ENCODE peak calls at places on chromosomes 11 and 22, in four cellular contexts. One of them, this sample, is unnamed.

GRCh38 chr11:35682230-35683195 is 19.9 kb downstream of the TRIM44 start:
- DNase-seq in D341Med: peak; percentile 50
- DNase-seq in NB4: no peak
- DNase-seq in stimulated activated naive CD8-positive, alpha-beta T cell treated with anti-CD3 and anti-CD28 coated beads, Interleukin-15, Interleukin-2, amounts not matched to agents 100 U/mL and 50 U/mL, for 24 hours: no peak
- DNase-seq in this sample: no peak

GRCh38 chr11:2886191-2886894 is 768 bp upstream of the CDKN1C start:
- DNase-seq in D341Med: peak; percentile 63
- DNase-seq in NB4: no peak
- DNase-seq in stimulated activated naive CD8-positive, alpha-beta T cell treated with anti-CD3 and anti-CD28 coated beads, Interleukin-15, Interleukin-2, amounts not matched to agents 100 U/mL and 50 U/mL, for 24 hours: no peak
- DNase-seq in this sample: no peak

GRCh38 chr11:111604392-111605009 is 2.3 kb downstream of the SIK2 start:
- DNase-seq in D341Med: peak; percentile 31
- DNase-seq in NB4: peak; percentile 67
- DNase-seq in stimulated activated naive CD8-positive, alpha-beta T cell treated with anti-CD3 and anti-CD28 coated beads, Interleukin-15, Interleukin-2, amounts not matched to agents 100 U/mL and 50 U/mL, for 24 hours: no peak
- DNase-seq in this sample: peak; percentile 54

GRCh38 chr11:126406368-126406767 is 50.9 kb downstream of the ST3GAL4 start:
- DNase-seq in D341Med: no peak
- DNase-seq in NB4: no peak
- DNase-seq in stimulated activated naive CD8-positive, alpha-beta T cell treated with anti-CD3 and anti-CD28 coated beads, Interleukin-15, Interleukin-2, amounts not matched to agents 100 U/mL and 50 U/mL, for 24 hours: no peak
- DNase-seq in this sample: no peak

GRCh38 chr22:44396727-44397722 is 84.3 kb upstream of the SHISAL1 start:
- DNase-seq in D341Med: peak; percentile 15
- DNase-seq in NB4: no peak
- DNase-seq in stimulated activated naive CD8-positive, alpha-beta T cell treated with anti-CD3 and anti-CD28 coated beads, Interleukin-15, Interleukin-2, amounts not matched to agents 100 U/mL and 50 U/mL, for 24 hours: no peak
- DNase-seq in this sample: no peak

GRCh38 chr22:31049815-31050420 is 31.2 kb upstream of the SMTN start:
- DNase-seq in D341Med: no peak
- DNase-seq in NB4: no peak
- DNase-seq in stimulated activated naive CD8-positive, alpha-beta T cell treated with anti-CD3 and anti-CD28 coated beads, Interleukin-15, Interleukin-2, amounts not matched to agents 100 U/mL and 50 U/mL, for 24 hours: no peak
- DNase-seq in this sample: no peak

GRCh38 chr11:68831124-68831523 is 10.6 kb downstream of the CPT1A start:
- DNase-seq in D341Med: no peak
- DNase-seq in NB4: no peak
- DNase-seq in stimulated activated naive CD8-positive, alpha-beta T cell treated with anti-CD3 and anti-CD28 coated beads, Interleukin-15, Interleukin-2, amounts not matched to agents 100 U/mL and 50 U/mL, for 24 hours: no peak
- DNase-seq in this sample: no peak

GRCh38 chr22:49244466-49245420 is 582.9 kb downstream of the BRD1 start:
- DNase-seq in D341Med: peak; percentile 15
- DNase-seq in NB4: no peak
- DNase-seq in stimulated activated naive CD8-positive, alpha-beta T cell treated with anti-CD3 and anti-CD28 coated beads, Interleukin-15, Interleukin-2, amounts not matched to agents 100 U/mL and 50 U/mL, for 24 hours: no peak
- DNase-seq in this sample: no peak

GRCh38 chr11:70538641-70539359 is 140.5 kb downstream of the CTTN start:
- DNase-seq in D341Med: no peak
- DNase-seq in NB4: no peak
- DNase-seq in stimulated activated naive CD8-positive, alpha-beta T cell treated with anti-CD3 and anti-CD28 coated beads, Interleukin-15, Interleukin-2, amounts not matched to agents 100 U/mL and 50 U/mL, for 24 hours: no peak
- DNase-seq in this sample: no peak

GRCh38 chr22:39207141-39208012 is 37.4 kb downstream of the PDGFB start:
- DNase-seq in D341Med: peak; percentile 22
- DNase-seq in NB4: no peak
- DNase-seq in stimulated activated naive CD8-positive, alpha-beta T cell treated with anti-CD3 and anti-CD28 coated beads, Interleukin-15, Interleukin-2, amounts not matched to agents 100 U/mL and 50 U/mL, for 24 hours: peak; percentile 1
- DNase-seq in this sample: peak; percentile 20

GRCh38 chr11:116960916-116961315 is 123.5 kb upstream of the APOA1 start:
- DNase-seq in D341Med: peak; percentile 51
- DNase-seq in NB4: no peak
- DNase-seq in stimulated activated naive CD8-positive, alpha-beta T cell treated with anti-CD3 and anti-CD28 coated beads, Interleukin-15, Interleukin-2, amounts not matched to agents 100 U/mL and 50 U/mL, for 24 hours: no peak
- DNase-seq in this sample: no peak

GRCh38 chr11:33980896-33981295 is 70.6 kb upstream of the CAPRIN1 start:
- DNase-seq in D341Med: no peak
- DNase-seq in NB4: no peak
- DNase-seq in stimulated activated naive CD8-positive, alpha-beta T cell treated with anti-CD3 and anti-CD28 coated beads, Interleukin-15, Interleukin-2, amounts not matched to agents 100 U/mL and 50 U/mL, for 24 hours: no peak
- DNase-seq in this sample: no peak

GRCh38 chr11:59501931-59502330 is 1.4 kb upstream of the OR4D11 start:
- DNase-seq in D341Med: no peak
- DNase-seq in NB4: no peak
- DNase-seq in stimulated activated naive CD8-positive, alpha-beta T cell treated with anti-CD3 and anti-CD28 coated beads, Interleukin-15, Interleukin-2, amounts not matched to agents 100 U/mL and 50 U/mL, for 24 hours: no peak
- DNase-seq in this sample: no peak

GRCh38 chr11:88849368-88849767 is 216.4 kb downstream of the GRM5 start:
- DNase-seq in D341Med: no peak
- DNase-seq in NB4: no peak
- DNase-seq in stimulated activated naive CD8-positive, alpha-beta T cell treated with anti-CD3 and anti-CD28 coated beads, Interleukin-15, Interleukin-2, amounts not matched to agents 100 U/mL and 50 U/mL, for 24 hours: no peak
- DNase-seq in this sample: no peak

GRCh38 chr11:2270322-2271076 is at the start of gene ASCL2:
- DNase-seq in D341Med: peak; percentile 32
- DNase-seq in NB4: peak; percentile 45
- DNase-seq in stimulated activated naive CD8-positive, alpha-beta T cell treated with anti-CD3 and anti-CD28 coated beads, Interleukin-15, Interleukin-2, amounts not matched to agents 100 U/mL and 50 U/mL, for 24 hours: no peak
- DNase-seq in this sample: peak; percentile 35

GRCh38 chr11:102097175-102097574 is 13.1 kb upstream of the YAP1 start:
- DNase-seq in D341Med: no peak
- DNase-seq in NB4: no peak
- DNase-seq in stimulated activated naive CD8-positive, alpha-beta T cell treated with anti-CD3 and anti-CD28 coated beads, Interleukin-15, Interleukin-2, amounts not matched to agents 100 U/mL and 50 U/mL, for 24 hours: no peak
- DNase-seq in this sample: no peak

GRCh38 chr11:131859811-131860210 is 489.4 kb downstream of the NTM start:
- DNase-seq in D341Med: no peak
- DNase-seq in NB4: no peak
- DNase-seq in stimulated activated naive CD8-positive, alpha-beta T cell treated with anti-CD3 and anti-CD28 coated beads, Interleukin-15, Interleukin-2, amounts not matched to agents 100 U/mL and 50 U/mL, for 24 hours: no peak
- DNase-seq in this sample: no peak

GRCh38 chr11:118791961-118792578 is 1.1 kb upstream of the DDX6 start:
- DNase-seq in D341Med: no peak
- DNase-seq in NB4: peak; percentile 62
- DNase-seq in stimulated activated naive CD8-positive, alpha-beta T cell treated with anti-CD3 and anti-CD28 coated beads, Interleukin-15, Interleukin-2, amounts not matched to agents 100 U/mL and 50 U/mL, for 24 hours: peak; percentile 58
- DNase-seq in this sample: peak; percentile 58

GRCh38 chr11:7467652-7468051 is 17.7 kb upstream of the OLFML1 start:
- DNase-seq in D341Med: no peak
- DNase-seq in NB4: no peak
- DNase-seq in stimulated activated naive CD8-positive, alpha-beta T cell treated with anti-CD3 and anti-CD28 coated beads, Interleukin-15, Interleukin-2, amounts not matched to agents 100 U/mL and 50 U/mL, for 24 hours: peak; percentile 23
- DNase-seq in this sample: peak; percentile 32

GRCh38 chr22:20581503-20582170 is 74.2 kb downstream of the MED15 start:
- DNase-seq in D341Med: no peak
- DNase-seq in NB4: no peak
- DNase-seq in stimulated activated naive CD8-positive, alpha-beta T cell treated with anti-CD3 and anti-CD28 coated beads, Interleukin-15, Interleukin-2, amounts not matched to agents 100 U/mL and 50 U/mL, for 24 hours: no peak
- DNase-seq in this sample: no peak

GRCh38 chr22:22138915-22139314 is 105.7 kb upstream of the VPREB1 start:
- DNase-seq in D341Med: no peak
- DNase-seq in NB4: no peak
- DNase-seq in stimulated activated naive CD8-positive, alpha-beta T cell treated with anti-CD3 and anti-CD28 coated beads, Interleukin-15, Interleukin-2, amounts not matched to agents 100 U/mL and 50 U/mL, for 24 hours: no peak
- DNase-seq in this sample: no peak

GRCh38 chr11:61384271-61385242 is 7.8 kb upstream of the TMEM216 start:
- DNase-seq in D341Med: no peak
- DNase-seq in NB4: peak; percentile 77
- DNase-seq in stimulated activated naive CD8-positive, alpha-beta T cell treated with anti-CD3 and anti-CD28 coated beads, Interleukin-15, Interleukin-2, amounts not matched to agents 100 U/mL and 50 U/mL, for 24 hours: no peak
- DNase-seq in this sample: no peak

GRCh38 chr11:476416-476815 is 26.3 kb downstream of the PTDSS2 start:
- DNase-seq in D341Med: no peak
- DNase-seq in NB4: no peak
- DNase-seq in stimulated activated naive CD8-positive, alpha-beta T cell treated with anti-CD3 and anti-CD28 coated beads, Interleukin-15, Interleukin-2, amounts not matched to agents 100 U/mL and 50 U/mL, for 24 hours: no peak
- DNase-seq in this sample: no peak

GRCh38 chr22:19419464-19420178 is 11.9 kb downstream of the HIRA start:
- DNase-seq in D341Med: no peak
- DNase-seq in NB4: peak; percentile 51
- DNase-seq in stimulated activated naive CD8-positive, alpha-beta T cell treated with anti-CD3 and anti-CD28 coated beads, Interleukin-15, Interleukin-2, amounts not matched to agents 100 U/mL and 50 U/mL, for 24 hours: peak; percentile 41
- DNase-seq in this sample: peak; percentile 65

GRCh38 chr11:8709002-8709672 is 26.5 kb downstream of the RPL27A start:
- DNase-seq in D341Med: no peak
- DNase-seq in NB4: no peak
- DNase-seq in stimulated activated naive CD8-positive, alpha-beta T cell treated with anti-CD3 and anti-CD28 coated beads, Interleukin-15, Interleukin-2, amounts not matched to agents 100 U/mL and 50 U/mL, for 24 hours: no peak
- DNase-seq in this sample: no peak

GRCh38 chr11:58659404-58659803 is 36.9 kb downstream of the CNTF start:
- DNase-seq in D341Med: no peak
- DNase-seq in NB4: no peak
- DNase-seq in stimulated activated naive CD8-positive, alpha-beta T cell treated with anti-CD3 and anti-CD28 coated beads, Interleukin-15, Interleukin-2, amounts not matched to agents 100 U/mL and 50 U/mL, for 24 hours: no peak
- DNase-seq in this sample: no peak

GRCh38 chr22:19197997-19198865 is 19.7 kb upstream of the SLC25A1 start:
- DNase-seq in D341Med: no peak
- DNase-seq in NB4: no peak
- DNase-seq in stimulated activated naive CD8-positive, alpha-beta T cell treated with anti-CD3 and anti-CD28 coated beads, Interleukin-15, Interleukin-2, amounts not matched to agents 100 U/mL and 50 U/mL, for 24 hours: no peak
- DNase-seq in this sample: no peak

GRCh38 chr11:104772806-104773241 is 125.4 kb downstream of the CASP12 start:
- DNase-seq in D341Med: no peak
- DNase-seq in NB4: no peak
- DNase-seq in stimulated activated naive CD8-positive, alpha-beta T cell treated with anti-CD3 and anti-CD28 coated beads, Interleukin-15, Interleukin-2, amounts not matched to agents 100 U/mL and 50 U/mL, for 24 hours: no peak
- DNase-seq in this sample: no peak

GRCh38 chr11:27263046-27263445 is 100.0 kb downstream of the CCDC34 start:
- DNase-seq in D341Med: no peak
- DNase-seq in NB4: no peak
- DNase-seq in stimulated activated naive CD8-positive, alpha-beta T cell treated with anti-CD3 and anti-CD28 coated beads, Interleukin-15, Interleukin-2, amounts not matched to agents 100 U/mL and 50 U/mL, for 24 hours: no peak
- DNase-seq in this sample: no peak

GRCh38 chr11:129888451-129888850 is 6.9 kb downstream of the NFRKB start:
- DNase-seq in D341Med: no peak
- DNase-seq in NB4: no peak
- DNase-seq in stimulated activated naive CD8-positive, alpha-beta T cell treated with anti-CD3 and anti-CD28 coated beads, Interleukin-15, Interleukin-2, amounts not matched to agents 100 U/mL and 50 U/mL, for 24 hours: no peak
- DNase-seq in this sample: no peak

GRCh38 chr11:83241291-83241946 is 44.7 kb downstream of the CCDC90B start:
- DNase-seq in D341Med: peak; percentile 39
- DNase-seq in NB4: peak; percentile 67
- DNase-seq in stimulated activated naive CD8-positive, alpha-beta T cell treated with anti-CD3 and anti-CD28 coated beads, Interleukin-15, Interleukin-2, amounts not matched to agents 100 U/mL and 50 U/mL, for 24 hours: peak; percentile 23
- DNase-seq in this sample: peak; percentile 34

GRCh38 chr11:26042113-26042512 is 289.8 kb upstream of the ANO3 start:
- DNase-seq in D341Med: no peak
- DNase-seq in NB4: no peak
- DNase-seq in stimulated activated naive CD8-positive, alpha-beta T cell treated with anti-CD3 and anti-CD28 coated beads, Interleukin-15, Interleukin-2, amounts not matched to agents 100 U/mL and 50 U/mL, for 24 hours: no peak
- DNase-seq in this sample: no peak

GRCh38 chr22:27323646-27324045 is 477.9 kb downstream of the MN1 start:
- DNase-seq in D341Med: no peak
- DNase-seq in NB4: no peak
- DNase-seq in stimulated activated naive CD8-positive, alpha-beta T cell treated with anti-CD3 and anti-CD28 coated beads, Interleukin-15, Interleukin-2, amounts not matched to agents 100 U/mL and 50 U/mL, for 24 hours: no peak
- DNase-seq in this sample: no peak

GRCh38 chr22:27252282-27253049 is 549.1 kb downstream of the MN1 start:
- DNase-seq in D341Med: no peak
- DNase-seq in NB4: peak; percentile 45
- DNase-seq in stimulated activated naive CD8-positive, alpha-beta T cell treated with anti-CD3 and anti-CD28 coated beads, Interleukin-15, Interleukin-2, amounts not matched to agents 100 U/mL and 50 U/mL, for 24 hours: no peak
- DNase-seq in this sample: no peak

This sample was measured in GM13976.